ENCODE peak calls at places on chromosomes 4 and X, in five cellular contexts. Z is GM23248, V is tibial artery, W is PC-3, J is esophagus squamous epithelium. Q is an unnamed sample.

GRCh38 chrX:68433155-68433980 is at the start of gene OPHN1:
- DNase-seq in Z (peak; percentile 90), V (peak; percentile 85), W (peak; percentile 88), J (no peak), Q (peak; percentile 59)

GRCh38 chrX:97616883-97617510 is 733.3 kb downstream of the RPA4 start:
- DNase-seq in Z (peak; percentile 72), V (no peak), W (peak; percentile 82), J (no peak), Q (no peak)

GRCh38 chr4:174318829-174319764 is 35.4 kb downstream of the CEP44 start:
- DNase-seq in Z (peak; percentile 50), V (no peak), W (peak; percentile 45), J (no peak), Q (no peak)

GRCh38 chr4:8645753-8646124 is 53.2 kb downstream of the CPZ start:
- DNase-seq in Z (no peak), V (no peak), W (no peak), J (no peak), Q (no peak)

GRCh38 chr4:183335369-183335940 is 13.2 kb upstream of the CLDN24 start:
- DNase-seq in Z (peak; percentile 94), V (no peak), W (peak; percentile 88), J (no peak), Q (no peak)

GRCh38 chr4:111066001-111066400 is 443.1 kb upstream of the PITX2 start:
- DNase-seq in Z (peak; percentile 65), V (no peak), W (no peak), J (no peak), Q (no peak)

GRCh38 chrX:39214380-39215126 is 413.3 kb downstream of the MID1IP1 start:
- DNase-seq in Z (no peak), V (no peak), W (no peak), J (no peak), Q (peak; percentile 0)

GRCh38 chr4:40180356-40180755 is 16.5 kb upstream of the RHOH start:
- DNase-seq in Z (peak; percentile 92), V (no peak), W (peak; percentile 62), J (no peak), Q (no peak)

GRCh38 chrX:101022020-101022419 is 29.9 kb downstream of the TRMT2B start:
- DNase-seq in Z (no peak), V (no peak), W (no peak), J (no peak), Q (no peak)
- H3K27ac ChIP-seq in Z (no peak overlapping the region), V (no peak overlapping the region), W (no peak overlapping the region), J (no peak overlapping the region), Q (no peak overlapping the region)

GRCh38 chr4:74057588-74057987 is 19.1 kb upstream of the CXCL3 start:
- DNase-seq in Z (no peak), V (no peak), W (no peak), J (no peak), Q (no peak)
- H3K27ac ChIP-seq in Z (peak overlapping the region; percentile 86), V (no peak overlapping the region), W (peak overlapping the region; percentile 92), J (no peak overlapping the region), Q (no peak overlapping the region)

DNA sequence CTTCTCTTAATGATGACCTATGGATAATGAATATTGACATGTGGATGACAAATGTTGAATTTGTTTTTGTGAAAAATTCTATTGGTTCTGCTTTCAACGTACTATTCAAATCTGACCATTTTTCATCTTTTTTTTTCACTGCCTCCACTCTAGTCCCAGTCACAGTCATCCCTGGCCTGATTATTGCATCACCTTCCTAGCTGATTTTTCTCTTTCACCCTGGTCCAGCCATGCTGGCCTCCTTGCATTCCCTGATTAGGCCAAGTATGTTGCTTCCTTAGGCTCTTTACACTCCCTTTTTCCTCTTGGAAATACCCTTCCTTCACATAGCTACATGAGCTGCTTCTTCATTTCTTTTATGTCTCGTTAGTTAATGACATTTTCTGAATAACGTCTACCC is 58.1 kb upstream of the MAP9 start:
- DNase-seq in Z (no peak), V (no peak), W (no peak), J (no peak), Q (no peak)
- H3K27ac ChIP-seq in Z (no peak overlapping the region), V (no peak overlapping the region), W (peak overlapping the region; percentile 73), J (no peak overlapping the region), Q (no peak overlapping the region)

GRCh38 chrX:1535241-1536041 is 1.5 kb downstream of the P2RY8 start:
- DNase-seq in Z (no peak), V (peak; percentile 62), W (no peak), J (peak; percentile 1), Q (no peak)
- H3K27ac ChIP-seq in Z (no peak overlapping the region), V (no peak overlapping the region), W (no peak overlapping the region), J (peak overlapping the region; percentile 5), Q (no peak overlapping the region)

GRCh38 chrX:18885317-18886004 is 98.5 kb downstream of the PHKA2 start:
- DNase-seq in Z (peak; percentile 13), V (peak; percentile 72), W (no peak), J (no peak), Q (no peak)
- H3K27ac ChIP-seq in Z (no peak overlapping the region), V (peak overlapping the region; percentile 89), W (no peak overlapping the region), J (peak overlapping the region; percentile 72), Q (peak overlapping the region; percentile 83)

DNA sequence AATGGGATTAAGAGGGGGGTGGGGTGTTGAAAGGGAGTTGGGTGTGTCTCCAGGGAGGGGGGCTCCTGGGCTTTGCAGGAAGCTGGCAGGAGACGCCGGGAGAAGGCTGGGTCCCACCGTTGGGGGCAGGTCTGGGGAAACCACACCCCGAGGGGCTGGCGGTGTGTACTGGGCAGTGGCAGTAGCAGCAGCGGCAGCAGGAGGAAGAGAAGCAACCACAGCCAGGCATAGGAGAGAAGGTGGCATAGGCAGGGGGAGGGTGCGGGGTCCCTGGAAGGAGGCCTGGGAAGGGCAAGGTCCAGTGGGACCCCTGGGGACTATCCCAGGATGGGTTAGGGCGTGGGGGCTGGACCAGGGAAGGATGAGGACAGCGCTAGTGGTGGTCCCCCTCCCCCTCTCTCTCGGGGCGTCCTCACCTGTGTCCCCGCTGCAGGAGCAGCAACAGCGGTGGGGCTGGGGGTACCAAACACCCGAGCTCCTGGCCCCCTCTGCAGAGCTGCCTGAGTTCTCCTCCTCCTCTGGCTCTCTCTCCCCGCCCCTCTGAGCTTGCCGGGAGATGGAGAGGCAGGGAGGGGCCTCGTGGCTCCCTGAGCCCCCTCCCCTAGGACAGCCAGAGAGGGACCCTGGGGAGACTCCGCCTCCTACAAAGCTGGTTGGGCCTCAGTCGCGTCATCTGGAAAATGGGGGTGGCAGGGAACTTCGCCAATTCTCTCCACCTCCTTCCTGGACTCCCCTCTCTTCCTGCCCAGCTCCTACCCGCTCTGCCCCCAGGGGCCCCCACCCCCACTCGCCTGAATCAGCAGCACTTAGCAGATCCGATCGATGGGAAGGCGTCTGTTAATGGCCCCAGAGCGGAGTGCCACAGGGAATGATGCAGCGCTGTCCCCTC is at the start of gene KCND1:
- DNase-seq in Z (peak; percentile 47), V (peak; percentile 67), W (no peak), J (no peak), Q (peak; percentile 1)
- H3K27ac ChIP-seq in Z (no peak within 1 kb of the TSS), V (peak within 1 kb of the TSS; percentile 60), W (no peak within 1 kb of the TSS), J (no peak within 1 kb of the TSS), Q (no peak within 1 kb of the TSS)